ENCODE peak calls at places on chromosomes 12 and 14, in eight cellular contexts. X, Q, S, Y, T, Z, G and O are unnamed samples.

GRCh38 chr14:32303865-32304264 is 25.2 kb upstream of the AKAP6 start:
- DNase-seq in S (no peak), X (no peak), Q (no peak), T (no peak), Y (no peak), G (no peak), Z (peak), O (no peak)

GRCh38 chr12:54010053-54010971 is 1.5 kb downstream of the HOXC8 start:
- DNase-seq in X (no peak), Q (no peak), G (no peak), Z (no peak), Y (no peak), T (no peak), S (no peak), O (no peak)

GRCh38 chr12:644818-645552 is 18.3 kb downstream of the NINJ2 start:
- DNase-seq in Y (no peak), X (no peak), Z (no peak), G (peak), T (no peak), Q (no peak), S (no peak), O (no peak)

GRCh38 chr14:101412741-101413140 is 148.6 kb upstream of the DIO3 start:
- DNase-seq in Y (no peak), Q (no peak), S (no peak), G (no peak), T (no peak), Z (no peak), X (peak), O (no peak)

GRCh38 chr14:94685166-94685581 is 73.0 kb downstream of the SERPINA3 start:
- DNase-seq in T (no peak), X (no peak), Q (no peak), S (no peak), Y (no peak), Z (no peak), G (no peak), O (no peak)

GRCh38 chr14:102229071-102229738 is 75.8 kb downstream of the MOK start:
- DNase-seq in Z (no peak), X (no peak), G (no peak), T (no peak), Q (no peak), S (no peak), Y (no peak), O (peak)

GRCh38 chr12:77725611-77726010 is 105.1 kb upstream of the NAV3 start:
- DNase-seq in Y (no peak), X (no peak), Z (no peak), G (peak), T (no peak), Q (no peak), S (no peak), O (no peak)

GRCh38 chr12:13069380-13069779 is 25.2 kb downstream of the FAM234B start:
- DNase-seq in X (no peak), Z (no peak), T (no peak), Y (no peak), G (no peak), S (no peak), Q (no peak), O (no peak)

GRCh38 chr12:43357141-43357540 is 194.9 kb downstream of the ADAMTS20 start:
- DNase-seq in G (peak), X (no peak), S (no peak), Y (no peak), Z (no peak), T (no peak), Q (no peak), O (no peak)

GRCh38 chr12:20220339-20220738 is 148.0 kb upstream of the PDE3A start:
- DNase-seq in Y (no peak), X (peak), S (peak), T (no peak), Z (no peak), G (peak), Q (no peak), O (no peak)

GRCh38 chr12:64610092-64610659 is at the start of gene RASSF3:
- DNase-seq in S (no peak), X (peak), Z (peak), Q (peak), G (peak), Y (peak), T (peak), O (peak)

GRCh38 chr12:10331642-10332239 is 24.1 kb downstream of the KLRD1 start:
- DNase-seq in T (no peak), G (peak), Q (peak), Z (peak), S (peak), Y (peak), X (peak), O (no peak)

GRCh38 chr14:54804720-54805060 is 97.9 kb downstream of the GCH1 start:
- DNase-seq in Z (no peak), Y (no peak), T (no peak), S (no peak), Q (no peak), G (no peak), X (no peak), O (no peak)

GRCh38 chr12:110012137-110012536 is 12.9 kb downstream of the ANKRD13A start:
- DNase-seq in S (no peak), Z (no peak), Y (no peak), G (no peak), X (no peak), Q (no peak), T (peak), O (no peak)

GRCh38 chr14:65585216-65585615 is 172.7 kb downstream of the FUT8 start:
- DNase-seq in S (no peak), X (no peak), G (no peak), Z (no peak), Q (no peak), T (no peak), Y (no peak), O (no peak)

GRCh38 chr14:64540208-64541202 is at the start of gene HSPA2:
- DNase-seq in X (peak), Q (peak), G (peak), T (peak), Z (peak), Y (peak), S (peak), O (peak)

GRCh38 chr14:103551338-103551762 is 11.1 kb downstream of the BAG5 start:
- DNase-seq in G (no peak), Q (no peak), X (no peak), Y (no peak), S (no peak), T (no peak), Z (no peak), O (no peak)

GRCh38 chr12:14313379-14313778 is 52.1 kb upstream of the ATF7IP start:
- DNase-seq in Q (no peak), S (no peak), Y (no peak), G (no peak), T (no peak), Z (no peak), X (no peak), O (no peak)

GRCh38 chr14:64723691-64724577 is 19.7 kb downstream of the PLEKHG3 start:
- DNase-seq in T (no peak), S (no peak), X (no peak), Y (no peak), G (no peak), Z (peak), Q (no peak), O (no peak)

GRCh38 chr14:34873591-34874385 is 1.4 kb downstream of the BAZ1A start:
- DNase-seq in T (peak), G (peak), Q (peak), Y (peak), X (peak), Z (peak), S (no peak), O (peak)

GRCh38 chr12:47710283-47710682 is 4.5 kb upstream of the RPAP3 start:
- DNase-seq in T (no peak), Q (no peak), G (no peak), S (no peak), Y (no peak), Z (no peak), X (no peak), O (no peak)

GRCh38 chr12:388547-389137 is 478 bp downstream of the KDM5A start:
- DNase-seq in X (no peak), S (no peak), G (peak), Q (peak), T (peak), Y (peak), Z (peak), O (no peak)

GRCh38 chr12:25970916-25971674 is 12.6 kb downstream of the RASSF8 start:
- DNase-seq in G (no peak), S (no peak), Q (no peak), X (no peak), Z (no peak), T (no peak), Y (no peak), O (no peak)

GRCh38 chr14:105411017-105411941 is 8.3 kb upstream of the MTA1 start:
- DNase-seq in Q (no peak), G (peak), Z (peak), Y (peak), X (no peak), S (no peak), T (no peak), O (peak)

GRCh38 chr14:85528080-85528881 is 1.7 kb upstream of the FLRT2 start:
- DNase-seq in Y (no peak), Z (peak), X (no peak), Q (peak), G (peak), T (no peak), S (peak), O (no peak)

GRCh38 chr12:8678661-8679111 is 16.1 kb upstream of the MFAP5 start:
- DNase-seq in X (no peak), T (no peak), G (peak), Y (no peak), Q (no peak), S (no peak), Z (no peak), O (no peak)

GRCh38 chr14:39426605-39427004 is 5.6 kb downstream of the FBXO33 start:
- DNase-seq in Z (no peak), X (no peak), Y (no peak), T (no peak), G (peak), Q (no peak), S (peak), O (no peak)

DNA sequence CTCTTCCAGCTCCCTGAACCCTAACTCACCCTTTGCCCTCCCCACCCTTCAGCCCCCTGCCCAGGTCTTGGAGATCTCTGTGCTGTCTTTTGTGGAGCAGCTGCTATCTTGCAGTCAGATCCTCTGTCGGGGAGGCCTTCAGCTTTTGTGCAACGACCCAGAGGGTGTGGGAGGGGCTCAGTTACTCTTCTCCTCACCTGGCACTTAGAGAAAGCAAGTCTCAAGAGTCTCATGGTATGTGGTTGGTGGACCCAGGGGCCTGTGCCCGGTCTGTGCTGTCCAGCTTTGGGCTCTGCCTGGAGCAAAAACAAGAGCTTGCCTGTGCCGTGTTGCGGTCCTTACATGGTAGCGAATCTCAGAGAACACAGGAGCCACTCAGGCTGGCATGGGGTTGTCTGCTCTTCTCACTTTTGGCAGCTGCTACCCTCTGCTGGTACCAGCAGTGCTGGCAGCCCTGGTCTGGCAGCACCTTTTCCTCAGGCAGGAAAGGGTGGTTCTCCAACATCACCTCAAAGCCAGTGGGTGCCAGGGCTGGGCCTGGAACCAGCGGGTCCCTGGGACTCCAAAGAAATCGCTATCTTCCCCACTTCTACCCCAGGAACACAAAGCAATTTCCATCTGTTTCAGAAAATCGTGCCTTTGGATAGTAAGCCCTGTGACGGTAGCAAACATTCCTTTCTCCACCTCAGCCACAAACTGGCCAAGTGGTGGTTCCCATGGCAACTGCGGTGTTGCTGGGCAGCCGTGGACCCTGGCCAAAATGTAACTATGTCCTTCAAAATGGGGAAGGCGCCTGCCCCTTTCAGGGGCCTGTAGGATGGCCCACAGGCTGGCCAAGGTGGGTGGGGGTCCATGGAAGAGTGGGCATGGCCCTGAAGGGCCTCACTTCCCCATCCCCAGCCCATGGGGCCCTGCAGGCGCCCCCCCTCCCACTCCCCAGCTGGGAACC is 90.0 kb downstream of the RIN3 start:
- DNase-seq in G (peak), S (no peak), T (no peak), Y (no peak), X (no peak), Q (no peak), Z (peak), O (no peak)
- TF ChIP-seq CTCF in G (peak), S (no peak), T (peak), Y (no peak), X (no peak), Q (no peak), Z (peak), O (no peak)

DNA sequence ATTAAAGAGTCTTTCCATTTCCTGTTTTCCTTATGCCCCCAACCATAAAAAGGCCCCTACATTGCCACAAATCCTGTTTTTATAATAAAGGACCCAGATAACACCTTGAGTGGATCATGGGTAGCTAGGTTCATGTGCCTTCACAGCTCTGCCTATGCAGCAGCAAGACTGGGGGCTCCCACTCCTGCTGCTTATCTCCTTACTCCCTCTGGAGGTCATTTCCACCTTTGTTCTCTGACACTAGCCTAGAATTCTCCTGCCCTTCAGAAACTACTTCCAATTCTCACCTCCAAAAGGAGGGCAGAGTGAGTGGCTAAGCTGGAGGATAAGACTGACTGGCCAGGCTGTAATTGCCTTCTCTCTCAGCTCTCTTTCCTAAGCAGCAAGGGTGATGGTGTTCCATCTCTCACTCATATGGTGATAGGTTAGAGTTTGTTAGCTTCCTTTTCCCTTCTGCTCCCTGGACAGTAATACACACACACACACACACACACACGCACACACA is 20.0 kb upstream of the STAC3 start:
- DNase-seq in T (no peak), Z (peak), G (no peak), Y (no peak), X (no peak), S (no peak), Q (no peak), O (no peak)
- TF ChIP-seq CTCF in T (no peak), Z (no peak), G (no peak), Y (no peak), X (peak), S (no peak), Q (no peak), O (no peak)

GRCh38 chr14:71221119-71221518 is 313.9 kb downstream of the PCNX1 start:
- DNase-seq in Y (no peak), Q (no peak), G (no peak), S (no peak), T (no peak), X (no peak), Z (no peak), O (no peak)
- TF ChIP-seq CTCF in Y (no peak), Q (no peak), G (no peak), S (no peak), T (no peak), X (peak), Z (no peak), O (no peak)

GRCh38 chr14:99221445-99221844 is 50.6 kb downstream of the BCL11B start:
- DNase-seq in Z (no peak), G (no peak), T (no peak), Y (no peak), Q (no peak), S (no peak), X (no peak), O (no peak)

GRCh38 chr14:99224948-99225347 is 47.0 kb downstream of the BCL11B start:
- DNase-seq in Z (no peak), S (no peak), X (no peak), Q (no peak), Y (no peak), T (no peak), G (no peak), O (no peak)

GRCh38 chr14:99225804-99226203 is 46.2 kb downstream of the BCL11B start:
- DNase-seq in X (no peak), S (no peak), G (no peak), Q (no peak), Z (no peak), Y (no peak), T (no peak), O (no peak)

GRCh38 chr14:99226687-99227086 is 45.3 kb downstream of the BCL11B start:
- DNase-seq in Y (no peak), Q (no peak), Z (no peak), T (no peak), G (no peak), X (no peak), S (no peak), O (no peak)

DNA sequence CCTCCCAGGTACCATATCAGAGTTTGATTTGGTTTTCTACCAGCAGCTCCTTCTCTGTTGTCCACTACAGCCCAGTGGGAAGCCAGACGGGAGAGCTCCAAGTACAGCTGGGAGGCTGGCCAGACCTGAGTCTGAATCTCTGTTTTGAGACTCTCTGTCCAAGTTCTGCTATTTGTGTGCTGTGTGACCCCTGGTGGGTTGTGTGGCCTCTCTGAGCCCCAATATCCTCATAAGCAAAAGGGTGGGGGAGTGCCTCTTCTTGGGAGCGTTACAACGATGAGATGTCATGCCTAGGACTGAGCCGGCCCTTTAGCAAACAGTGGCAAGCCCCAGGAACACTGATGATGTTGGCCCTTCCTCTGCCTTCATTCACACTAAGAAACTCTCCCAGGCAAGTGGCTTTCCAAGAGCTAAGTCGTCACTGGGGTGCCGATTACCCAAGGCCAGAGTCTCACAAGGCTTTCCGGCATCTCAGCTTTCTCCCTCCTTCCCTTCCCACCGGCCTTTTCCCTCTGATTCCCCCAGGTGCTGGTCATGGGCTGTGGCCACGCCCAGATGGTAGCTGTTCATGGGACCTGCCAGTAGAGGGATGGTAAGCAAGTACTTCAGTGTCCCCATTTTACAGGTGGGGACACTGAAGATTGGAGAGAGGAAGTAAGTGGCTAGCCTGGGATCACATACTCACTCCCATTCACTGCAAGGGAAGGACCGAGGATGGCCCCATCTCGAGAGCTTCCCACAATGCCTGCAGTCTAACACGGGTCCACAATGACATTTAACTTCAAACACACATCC is 47.7 kb downstream of the BCL11B start:
- DNase-seq in Y (no peak), X (peak), Q (no peak), Z (no peak), G (no peak), T (no peak), S (no peak), O (no peak)
- TF ChIP-seq CTCF in Y (no peak), X (peak), Q (no peak), Z (no peak), G (no peak), T (no peak), S (no peak), O (no peak)

DNA sequence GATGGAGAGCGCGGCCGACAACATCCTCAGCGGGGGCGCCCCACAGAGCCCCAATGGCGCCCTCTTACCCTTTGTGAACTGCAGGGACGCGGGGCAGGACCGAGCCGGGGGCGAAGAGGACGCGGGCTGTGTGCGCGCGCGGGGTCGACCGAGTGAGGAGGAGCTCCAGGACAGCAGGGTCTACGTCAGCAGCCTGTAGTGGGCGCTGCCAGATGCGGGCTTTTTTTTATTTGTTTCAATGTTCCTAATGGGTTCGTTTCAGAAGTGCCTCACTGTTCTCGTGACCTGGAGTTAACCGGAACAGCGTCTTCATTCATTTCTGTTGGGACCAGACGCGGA is 103.8 kb upstream of the FKBP4 start:
- DNase-seq in Q (peak), T (peak), Y (no peak), G (peak), S (no peak), X (no peak), Z (peak), O (no peak)
- TF ChIP-seq CTCF in Q (no peak), T (no peak), Y (no peak), G (no peak), S (no peak), X (no peak), Z (peak), O (peak)

DNA sequence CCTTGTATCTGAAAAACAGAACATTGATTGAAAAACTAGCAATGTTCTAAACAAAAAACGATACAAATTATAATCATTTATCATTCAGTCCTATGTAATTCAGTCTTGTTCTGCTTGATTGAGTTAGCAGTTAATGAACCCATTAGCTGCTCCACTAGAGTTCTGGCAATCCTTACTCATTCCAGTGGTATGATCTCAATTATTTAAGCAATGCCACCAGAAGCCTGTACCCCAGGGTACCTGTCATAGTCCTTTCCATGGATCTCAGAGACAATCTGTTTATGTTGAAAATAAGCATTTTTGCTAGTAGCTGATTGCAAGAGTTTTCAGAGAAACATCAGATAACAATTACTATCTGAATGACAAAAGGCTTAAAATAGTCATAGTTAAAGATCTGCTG is 115.9 kb downstream of the UNC79 start:
- DNase-seq in Q (no peak), S (no peak), Y (no peak), T (no peak), G (no peak), X (no peak), Z (no peak), O (no peak)
- TF ChIP-seq CTCF in Q (no peak), S (no peak), Y (no peak), T (no peak), G (no peak), X (no peak), Z (no peak), O (no peak)